ENCODE peak calls at places on chromosomes 6 and 20, in ten cellular contexts. M is IMR-90, D is adrenal gland, I is H1, K is ovary, N is body of pancreas, C is sigmoid colon, Z is spleen, V is upper lobe of left lung, Q is esophagus muscularis mucosa. Y is an unnamed sample. For H3K27me3, the result is how much of the 10 kb centered on the place peaks cover.

GRCh38 chr6:52261229-52261628 is 16.9 kb upstream of the IL17F start:
- DNase-seq in M (peak), I (no peak), N (no peak), Z (no peak), D (no peak), K (no peak), C (no peak), Q (no peak), V (no peak), Y (no peak)

GRCh38 chr6:91659881-91660280 is 1073.0 kb upstream of the MAP3K7 start:
- DNase-seq in K (no peak), M (no peak), C (no peak), N (no peak), Z (no peak), V (no peak), D (no peak), I (no peak), Q (no peak), Y (no peak)

GRCh38 chr6:138115877-138116660 is 8.8 kb upstream of the PERP start:
- DNase-seq in K (peak), D (peak), V (peak), M (peak), Q (no peak), C (peak), I (no peak), Z (peak), N (peak), Y (no peak)

GRCh38 chr6:111484655-111484974 is 1.6 kb upstream of the REV3L start:
- DNase-seq in K (no peak), C (no peak), D (no peak), M (peak), V (no peak), I (no peak), N (no peak), Q (no peak), Z (no peak), Y (no peak)

GRCh38 chr6:3620389-3620788 is 131.1 kb downstream of the PXDC1 start:
- DNase-seq in C (no peak), V (no peak), Z (peak), Q (peak), M (no peak), N (no peak), K (no peak), D (no peak), I (no peak), Y (no peak)

GRCh38 chr6:15907914-15908518 is 220.9 kb upstream of the MYLIP start:
- DNase-seq in Q (no peak), D (no peak), Z (no peak), K (no peak), M (no peak), C (no peak), I (no peak), N (peak), V (no peak), Y (no peak)

GRCh38 chr6:52574709-52575489 is 2.0 kb downstream of the TRAM2 start:
- DNase-seq in Z (peak), D (no peak), K (no peak), V (peak), Q (no peak), C (peak), M (no peak), N (no peak), I (no peak), Y (no peak)

GRCh38 chr20:42795399-42795798 is 394.3 kb downstream of the PTPRT start:
- DNase-seq in C (no peak), Q (no peak), M (no peak), D (no peak), K (no peak), V (no peak), Z (no peak), I (no peak), N (no peak), Y (no peak)

GRCh38 chr6:51466427-51466826 is 621.0 kb downstream of the PKHD1 start:
- DNase-seq in D (no peak), Q (no peak), K (no peak), N (no peak), C (no peak), M (no peak), I (no peak), V (no peak), Z (no peak), Y (no peak)

GRCh38 chr6:8029243-8029870 is 34.8 kb downstream of the BLOC1S5 start:
- DNase-seq in I (no peak), K (no peak), Z (no peak), N (no peak), C (no peak), Q (no peak), D (no peak), V (no peak), M (peak), Y (no peak)

GRCh38 chr6:160714731-160715130 is 12.7 kb downstream of the PLG start:
- DNase-seq in K (no peak), D (no peak), Q (no peak), N (no peak), C (no peak), V (no peak), Z (no peak), M (no peak), I (no peak), Y (no peak)

GRCh38 chr20:2417142-2417541 is 36.4 kb downstream of the TGM6 start:
- DNase-seq in Z (no peak), N (no peak), K (no peak), Q (peak), M (no peak), I (no peak), V (no peak), C (no peak), D (no peak), Y (no peak)

GRCh38 chr6:156954191-156954590 is 177.0 kb downstream of the ARID1B start:
- DNase-seq in Z (no peak), N (no peak), M (peak), Q (no peak), I (no peak), C (no peak), D (no peak), K (no peak), V (no peak), Y (no peak)

GRCh38 chr20:25030007-25030648 is 27.8 kb downstream of the ACSS1 start:
- DNase-seq in D (no peak), N (no peak), M (no peak), Q (no peak), K (no peak), V (no peak), I (no peak), Z (peak), C (no peak), Y (no peak)

GRCh38 chr6:155050311-155050710 is 55.2 kb downstream of the TIAM2 start:
- DNase-seq in N (no peak), C (no peak), Q (no peak), D (no peak), Z (no peak), M (peak), V (no peak), I (no peak), K (no peak), Y (no peak)

GRCh38 chr20:54188132-54188835 is 14.5 kb upstream of the CYP24A1 start:
- DNase-seq in Q (no peak), Z (no peak), K (no peak), C (no peak), D (no peak), M (no peak), N (no peak), I (no peak), V (no peak), Y (no peak)

GRCh38 chr6:114579486-114579885 is 236.7 kb upstream of the HS3ST5 start:
- DNase-seq in D (no peak), M (no peak), Z (no peak), N (no peak), I (no peak), K (no peak), C (no peak), Q (no peak), V (no peak), Y (no peak)

GRCh38 chr6:1862411-1862810 is 252.7 kb downstream of the FOXC1 start:
- DNase-seq in M (no peak), V (no peak), C (no peak), N (no peak), Z (no peak), D (no peak), Q (no peak), K (no peak), I (no peak), Y (no peak)

GRCh38 chr6:87654880-87655454 is 47.1 kb downstream of the AKIRIN2 start:
- DNase-seq in C (no peak), M (peak), V (no peak), Q (no peak), N (no peak), D (no peak), Z (no peak), K (no peak), I (no peak), Y (no peak)

GRCh38 chr20:16587066-16587465 is 13.8 kb upstream of the KIF16B start:
- DNase-seq in V (no peak), I (no peak), N (no peak), D (no peak), M (no peak), C (no peak), Q (peak), K (no peak), Z (no peak), Y (no peak)

GRCh38 chr6:51844391-51844735 is 243.1 kb downstream of the PKHD1 start:
- DNase-seq in V (no peak), I (no peak), Z (no peak), K (no peak), C (no peak), M (no peak), D (no peak), N (no peak), Q (no peak), Y (no peak)

GRCh38 chr20:35508493-35509218 is 20.8 kb downstream of the C20orf173 start:
- DNase-seq in D (no peak), K (no peak), Q (no peak), Z (no peak), N (no peak), M (no peak), V (no peak), C (no peak), I (no peak), Y (no peak)

GRCh38 chr6:169915769-169916550 is 164.5 kb downstream of the ERMARD start:
- DNase-seq in C (no peak), V (no peak), M (no peak), N (no peak), Q (no peak), Z (no peak), I (no peak), D (no peak), K (peak), Y (no peak)

GRCh38 chr20:46356195-46357029 is 48.1 kb upstream of the CDH22 start:
- DNase-seq in I (no peak), Q (no peak), V (no peak), M (no peak), D (no peak), Z (no peak), C (no peak), K (no peak), N (no peak), Y (no peak)

GRCh38 chr6:7747901-7748504 is 22.1 kb downstream of the BMP6 start:
- DNase-seq in V (no peak), N (no peak), Q (no peak), Z (no peak), K (no peak), C (no peak), D (no peak), I (no peak), M (no peak), Y (no peak)

GRCh38 chr6:148524976-148525375 is 182.3 kb downstream of the SASH1 start:
- DNase-seq in N (no peak), D (no peak), Q (no peak), V (no peak), Z (no peak), C (no peak), I (no peak), M (peak), K (no peak), Y (no peak)

GRCh38 chr20:9517297-9518134 is 3.1 kb downstream of the LAMP5 start:
- DNase-seq in K (no peak), M (no peak), N (no peak), Z (no peak), C (no peak), I (no peak), Q (peak), V (peak), D (no peak), Y (no peak)

GRCh38 chr6:16824804-16825777 is 63.8 kb upstream of the ATXN1 start:
- DNase-seq in M (no peak), N (no peak), Z (no peak), D (no peak), I (no peak), K (no peak), V (no peak), Q (no peak), C (no peak), Y (no peak)

GRCh38 chr6:111764238-111765182 is 108.7 kb downstream of the FYN start:
- DNase-seq in Q (no peak), K (no peak), Z (peak), D (no peak), C (no peak), M (no peak), V (no peak), I (no peak), N (no peak), Y (no peak)

GRCh38 chr6:151242420-151242841 is 2.7 kb downstream of the AKAP12 start:
- DNase-seq in M (no peak), K (peak), I (no peak), Q (no peak), Z (no peak), C (peak), V (no peak), N (no peak), D (no peak), Y (no peak)

GRCh38 chr6:31665501-31666336 is at the start of gene CSNK2B:
- DNase-seq in Q (peak), C (peak), I (peak), N (peak), D (peak), K (peak), Z (peak), V (peak), M (peak), Y (peak)
- TF ChIP-seq POLR2A in Q (peak), C (peak), I (peak), N (peak), D (peak), K (peak), Z (peak), V (peak), M (peak), Y (no peak)

GRCh38 chr20:63376283-63377250 is 15.4 kb upstream of the CHRNA4 start:
- DNase-seq in K (no peak), Q (no peak), C (no peak), V (no peak), M (no peak), D (no peak), I (no peak), N (no peak), Z (no peak), Y (no peak)
- H3K27me3 ChIP-seq in K (under half), Q (under half), C (half or more), V (under half), M (half or more), D (under half), I (under half), N (under half), Z (half or more), Y (under half)

DNA sequence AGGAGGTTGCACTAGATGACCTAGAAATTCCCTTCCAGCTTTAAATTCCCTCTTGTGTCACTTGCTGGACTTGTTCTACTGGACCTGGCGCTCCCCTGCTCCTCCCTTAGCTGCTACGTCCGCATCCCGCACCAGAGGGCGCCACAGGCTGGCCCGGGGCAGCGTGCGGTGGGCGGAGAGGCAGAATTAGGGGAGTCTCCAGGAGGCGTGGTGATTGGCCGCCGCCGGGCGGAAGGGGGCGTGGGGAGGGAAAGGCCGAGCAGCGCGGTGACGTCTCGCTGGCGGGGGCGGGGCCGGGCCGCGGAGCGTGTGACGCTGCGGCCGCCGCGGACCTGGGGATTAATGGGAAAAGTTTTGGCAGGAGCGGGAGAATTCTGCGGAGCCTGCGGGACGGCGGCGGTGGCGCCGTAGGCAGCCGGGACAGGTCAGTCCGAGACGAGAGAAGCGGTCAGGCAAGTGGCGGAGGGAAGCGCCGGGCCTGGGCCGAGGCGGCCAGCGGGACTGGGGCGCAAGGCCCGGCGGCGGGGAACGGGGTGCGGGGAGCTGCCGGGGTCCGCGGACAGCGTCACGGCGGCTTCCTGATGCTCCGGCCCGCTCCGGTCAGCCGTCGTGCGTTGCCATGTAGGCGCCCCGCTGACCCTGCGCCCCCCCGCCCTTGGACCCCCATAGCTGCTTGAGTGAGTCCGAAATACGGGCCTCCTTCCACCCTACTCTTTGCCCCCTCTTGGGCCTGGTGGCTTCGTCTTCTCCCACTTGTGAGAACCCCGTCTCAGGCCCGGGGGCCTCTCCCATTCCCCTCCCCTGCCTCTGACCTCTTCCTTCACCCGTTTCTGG is at the start of gene PPARD:
- DNase-seq in D (peak), Z (peak), V (peak), K (peak), N (peak), C (peak), M (peak), I (peak), Q (peak), Y (peak)
- TF ChIP-seq POLR2A in D (peak), Z (no peak), V (peak), K (peak), N (peak), C (peak), M (peak), I (peak), Q (peak), Y (peak)

GRCh38 chr20:58811334-58811733 is 39.4 kb downstream of the GNAS-AS1 start:
- DNase-seq in M (no peak), D (no peak), N (no peak), K (no peak), Q (no peak), Z (no peak), I (no peak), V (no peak), C (no peak), Y (no peak)
- H3K27me3 ChIP-seq in M (under half), D (under half), N (under half), K (under half), Q (under half), Z (under half), I (under half), V (under half), C (under half), Y (half or more)

GRCh38 chr6:134921980-134922313 is 28.0 kb downstream of the ALDH8A1 start:
- DNase-seq in I (no peak), Z (no peak), M (no peak), C (no peak), K (no peak), N (no peak), D (no peak), V (no peak), Q (no peak), Y (no peak)

GRCh38 chr6:134918418-134918961 is 31.4 kb downstream of the ALDH8A1 start:
- DNase-seq in Q (no peak), K (no peak), V (no peak), I (no peak), D (no peak), C (no peak), M (no peak), Z (no peak), N (no peak), Y (no peak)

GRCh38 chr6:134925800-134926199 is 24.1 kb downstream of the ALDH8A1 start:
- DNase-seq in N (no peak), V (no peak), M (peak), Z (no peak), K (no peak), D (no peak), Q (no peak), C (no peak), I (no peak), Y (no peak)

GRCh38 chr6:134921276-134921979 is 28.5 kb downstream of the ALDH8A1 start:
- DNase-seq in Z (no peak), K (no peak), N (no peak), V (no peak), M (no peak), Q (no peak), D (no peak), C (no peak), I (no peak), Y (no peak)

GRCh38 chr6:134920422-134920821 is 29.5 kb downstream of the ALDH8A1 start:
- DNase-seq in M (no peak), D (no peak), V (no peak), Q (no peak), Z (no peak), C (no peak), I (no peak), K (no peak), N (no peak), Y (no peak)
- TF ChIP-seq POLR2A in M (no peak), D (no peak), V (no peak), Q (no peak), Z (no peak), C (no peak), I (no peak), K (no peak), N (no peak), Y (no peak)

DNA sequence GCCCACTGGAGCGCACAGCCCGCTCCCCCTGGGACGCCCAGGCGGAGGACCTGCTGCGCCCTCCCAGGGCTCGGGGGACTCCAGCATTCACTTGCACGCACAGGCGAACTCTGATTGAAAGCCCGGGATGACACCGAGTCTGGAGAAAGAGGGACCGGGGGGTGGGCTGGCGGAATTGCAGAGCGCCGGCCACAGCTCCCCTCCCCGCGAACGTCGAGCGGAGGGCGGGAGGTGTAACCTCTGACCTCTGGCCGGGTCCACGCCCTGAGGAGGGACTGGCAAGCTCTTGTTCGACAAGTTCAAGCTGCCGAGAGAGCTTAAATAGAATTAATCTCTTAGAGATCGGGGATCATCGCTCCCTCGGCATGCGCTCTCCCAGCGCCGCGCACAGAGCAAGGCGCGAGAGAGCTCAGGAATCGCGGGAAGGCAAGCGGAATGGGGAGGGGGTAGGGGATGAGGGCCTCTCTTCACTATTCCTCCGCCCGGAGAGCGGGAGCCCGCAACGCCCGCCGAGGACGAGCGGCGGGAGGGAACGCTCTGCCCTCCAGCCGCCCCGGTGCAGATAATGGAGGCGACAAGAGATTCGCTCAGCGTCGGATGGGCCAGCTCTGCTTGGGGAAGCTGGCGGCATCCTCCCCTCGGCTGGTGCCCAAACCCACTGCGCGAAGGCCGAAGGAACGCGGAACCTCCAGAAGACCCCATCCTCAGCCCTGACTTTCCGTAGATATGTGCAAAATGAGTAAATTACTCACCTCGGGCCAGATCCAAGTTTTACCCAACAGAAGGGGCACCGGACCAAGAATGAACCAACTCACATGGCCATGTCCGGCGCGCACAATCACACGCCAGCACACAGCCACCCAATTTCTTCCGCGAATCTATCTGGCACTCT is 761 bp upstream of the NR2E1 start:
- DNase-seq in Q (peak), I (no peak), D (no peak), K (no peak), C (no peak), V (no peak), N (no peak), Z (no peak), M (no peak), Y (no peak)
- H3K27me3 ChIP-seq in Q (half or more), I (half or more), D (half or more), K (under half), C (half or more), V (half or more), N (half or more), Z (half or more), M (half or more), Y (half or more)

DNA sequence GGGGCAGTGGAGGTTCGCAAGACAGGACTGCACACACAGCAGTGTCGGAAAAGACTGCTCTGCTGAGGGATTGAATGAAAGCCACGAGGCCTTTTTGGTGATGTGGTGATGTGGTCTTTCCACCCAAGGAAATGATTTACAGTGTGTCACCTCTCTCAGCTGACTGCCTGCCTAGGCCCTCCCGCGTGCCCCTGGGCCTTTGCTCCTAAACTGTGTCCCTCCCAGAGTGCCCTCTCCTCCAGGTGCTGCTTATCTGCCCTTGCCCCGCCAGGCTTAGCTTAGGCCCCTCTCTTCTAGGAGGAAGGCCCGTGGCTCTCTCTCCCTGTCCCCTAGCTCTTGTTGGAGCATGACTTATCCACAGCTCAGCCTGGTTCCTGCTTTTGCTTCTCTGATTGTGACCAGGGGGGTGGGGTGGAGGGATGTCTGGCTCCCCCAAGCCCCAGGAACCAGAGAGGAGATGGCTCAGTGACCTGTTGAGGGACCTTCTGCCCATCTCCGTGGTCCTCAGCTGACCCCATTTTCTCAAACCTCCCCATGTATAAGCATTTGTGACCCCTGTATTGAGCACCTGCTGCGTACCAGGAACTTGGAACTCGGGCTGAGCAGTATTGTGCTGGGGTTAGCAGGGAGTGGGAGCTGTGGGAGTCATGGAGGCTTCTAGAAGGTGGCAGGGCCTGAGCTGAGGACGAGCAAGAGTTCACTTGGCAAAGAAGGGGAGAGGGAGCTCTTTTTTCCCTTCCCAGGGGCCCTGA is 2.1 kb downstream of the SRC start:
- DNase-seq in Q (no peak), V (no peak), M (no peak), K (peak), I (no peak), Z (peak), N (no peak), C (peak), D (peak), Y (no peak)
- TF ChIP-seq POLR2A in Q (no peak), V (no peak), M (no peak), K (no peak), I (no peak), Z (no peak), N (no peak), C (no peak), D (no peak), Y (no peak)